ENCODE peak calls at places on chromosomes 5 and 9, in nine cellular contexts. A is right lobe of liver; I is colonic mucosa; Y is kidney; Q is bronchial epithelial cell; O is CD8-positive, alpha-beta T cell; J is right atrium auricular region; H is uterus; G is naive thymus-derived CD4-positive, alpha-beta T cell. S is an unnamed sample.

GRCh38 chr5:149940941-149941644 is 3.5 kb downstream of the PDE6A start:
- DNase-seq in A (no peak), I (no peak), Y (no peak), Q (no peak), O (no peak), J (no peak), H (no peak), G (no peak), S (no peak)

GRCh38 chr5:129591508-129592160 is 131.5 kb downstream of the ADAMTS19 start:
- DNase-seq in A (no peak), I (no peak), Y (no peak), Q (peak; percentile 61), O (no peak), J (no peak), H (no peak), G (no peak), S (no peak)

GRCh38 chr9:107190031-107190935 is 92.8 kb upstream of the RAD23B start:
- DNase-seq in A (no peak), I (no peak), Y (no peak), Q (peak; percentile 91), O (no peak), J (no peak), H (no peak), G (no peak), S (no peak)

GRCh38 chr5:147751156-147751830 is 31.2 kb downstream of the JAKMIP2 start:
- DNase-seq in A (no peak), I (no peak), Y (no peak), Q (no peak), O (no peak), J (no peak), H (no peak), G (no peak), S (no peak)

GRCh38 chr9:35115680-35116538 is at the start of gene ATOSB:
- DNase-seq in A (peak; percentile 99), I (peak; percentile 100), Y (peak; percentile 99), Q (peak; percentile 88), O (peak; percentile 93), J (peak; percentile 99), H (peak; percentile 98), G (peak; percentile 84), S (peak; percentile 98)

GRCh38 chr9:131393622-131394463 is at the start of gene PRRC2B:
- DNase-seq in A (peak; percentile 91), I (peak; percentile 85), Y (peak; percentile 96), Q (peak; percentile 38), O (peak; percentile 85), J (peak; percentile 69), H (peak; percentile 82), G (peak; percentile 86), S (peak; percentile 82)

GRCh38 chr5:76475358-76475757 is 72.3 kb downstream of the IQGAP2 start:
- DNase-seq in A (no peak), I (peak; percentile 20), Y (no peak), Q (no peak), O (no peak), J (no peak), H (no peak), G (no peak), S (no peak)

GRCh38 chr9:69637193-69637592 is 35.0 kb downstream of the APBA1 start:
- DNase-seq in A (no peak), I (no peak), Y (no peak), Q (peak; percentile 33), O (no peak), J (no peak), H (no peak), G (no peak), S (no peak)

GRCh38 chr9:125681657-125682056 is 25.4 kb downstream of the MAPKAP1 start:
- DNase-seq in A (no peak), I (no peak), Y (no peak), Q (no peak), O (no peak), J (no peak), H (no peak), G (no peak), S (no peak)

GRCh38 chr5:149730620-149731331 is 666 bp downstream of the PPARGC1B start:
- DNase-seq in A (peak; percentile 73), I (peak; percentile 70), Y (peak; percentile 88), Q (no peak), O (peak; percentile 53), J (no peak), H (peak; percentile 27), G (peak; percentile 50), S (peak; percentile 63)

GRCh38 chr5:147688965-147689364 is 93.6 kb downstream of the JAKMIP2 start:
- DNase-seq in A (no peak), I (no peak), Y (peak; percentile 71), Q (peak; percentile 6), O (no peak), J (no peak), H (peak; percentile 16), G (no peak), S (no peak)

GRCh38 chr9:132806306-132806705 is 71.8 kb downstream of the AK8 start:
- DNase-seq in A (no peak), I (no peak), Y (peak; percentile 24), Q (no peak), O (no peak), J (no peak), H (no peak), G (no peak), S (no peak)

GRCh38 chr9:650362-650761 is 191.1 kb upstream of the DMRT1 start:
- DNase-seq in A (no peak), I (no peak), Y (no peak), Q (peak; percentile 55), O (no peak), J (no peak), H (no peak), G (peak; percentile 7), S (no peak)

GRCh38 chr5:556909-557441 is 32.7 kb upstream of the SLC9A3 start:
- DNase-seq in A (no peak), I (peak; percentile 59), Y (peak; percentile 58), Q (no peak), O (no peak), J (no peak), H (no peak), G (no peak), S (no peak)

GRCh38 chr5:145130996-145131395 is 704.1 kb downstream of the PRELID2 start:
- DNase-seq in A (no peak), I (no peak), Y (no peak), Q (no peak), O (no peak), J (no peak), H (no peak), G (no peak), S (no peak)

GRCh38 chr5:34722183-34722582 is 66.1 kb downstream of the RAI14 start:
- DNase-seq in A (no peak), I (no peak), Y (no peak), Q (no peak), O (no peak), J (no peak), H (no peak), G (no peak), S (no peak)
- H3K36me3 ChIP-seq in A (no peaks in the 10 kb centered on the region), I (no peaks in the 10 kb centered on the region), Y (no peaks in the 10 kb centered on the region), Q (peaks cover 2% of the 10 kb centered on the region), O (no peaks in the 10 kb centered on the region), J (no peaks in the 10 kb centered on the region), H (no peaks in the 10 kb centered on the region), G (no peaks in the 10 kb centered on the region), S (no peaks in the 10 kb centered on the region)

GRCh38 chr5:135344351-135344750 is 54.7 kb downstream of the MACROH2A1 start:
- DNase-seq in A (no peak), I (no peak), Y (no peak), Q (no peak), O (no peak), J (no peak), H (no peak), G (no peak), S (no peak)

GRCh38 chr5:135341696-135342095 is 57.3 kb downstream of the MACROH2A1 start:
- DNase-seq in A (no peak), I (no peak), Y (no peak), Q (no peak), O (no peak), J (no peak), H (no peak), G (no peak), S (no peak)

GRCh38 chr5:135342227-135342859 is 56.7 kb downstream of the MACROH2A1 start:
- DNase-seq in A (no peak), I (no peak), Y (no peak), Q (no peak), O (no peak), J (no peak), H (no peak), G (no peak), S (no peak)

GRCh38 chr5:135341021-135341666 is 57.9 kb downstream of the MACROH2A1 start:
- DNase-seq in A (no peak), I (peak; percentile 43), Y (no peak), Q (no peak), O (no peak), J (no peak), H (no peak), G (no peak), S (peak; percentile 97)

GRCh38 chr5:135343417-135343816 is 55.6 kb downstream of the MACROH2A1 start:
- DNase-seq in A (no peak), I (no peak), Y (no peak), Q (peak; percentile 27), O (no peak), J (no peak), H (no peak), G (no peak), S (peak; percentile 62)
- H3K36me3 ChIP-seq in A (peaks cover 19% of the 10 kb centered on the region), I (peaks cover 9% of the 10 kb centered on the region), Y (peaks cover 48% of the 10 kb centered on the region), Q (peaks cover 40% of the 10 kb centered on the region), O (peaks cover 60% of the 10 kb centered on the region), J (peaks cover 81% of the 10 kb centered on the region), H (no peaks in the 10 kb centered on the region), G (peaks cover 12% of the 10 kb centered on the region), S (peaks cover 15% of the 10 kb centered on the region)

GRCh38 chr9:32413424-32413823 is 29.0 kb downstream of the ACO1 start:
- DNase-seq in A (no peak), I (no peak), Y (no peak), Q (no peak), O (no peak), J (no peak), H (no peak), G (no peak), S (no peak)
- H3K36me3 ChIP-seq in A (peaks cover 2% of the 10 kb centered on the region), I (no peaks in the 10 kb centered on the region), Y (peaks cover 21% of the 10 kb centered on the region), Q (peaks cover 5% of the 10 kb centered on the region), O (no peaks in the 10 kb centered on the region), J (peaks cover 48% of the 10 kb centered on the region), H (no peaks in the 10 kb centered on the region), G (peaks cover 1% of the 10 kb centered on the region), S (peaks cover 10% of the 10 kb centered on the region)

GRCh38 chr5:159202151-159202550 is 7.2 kb downstream of the RNF145 start:
- DNase-seq in A (no peak), I (no peak), Y (no peak), Q (no peak), O (no peak), J (no peak), H (no peak), G (no peak), S (no peak)

GRCh38 chr5:159203351-159203750 is 6.0 kb downstream of the RNF145 start:
- DNase-seq in A (no peak), I (no peak), Y (no peak), Q (no peak), O (no peak), J (no peak), H (no peak), G (no peak), S (no peak)

GRCh38 chr5:159199225-159199624 is 10.1 kb downstream of the RNF145 start:
- DNase-seq in A (no peak), I (no peak), Y (no peak), Q (no peak), O (no peak), J (no peak), H (no peak), G (no peak), S (no peak)

GRCh38 chr5:159198063-159199036 is 11.0 kb downstream of the RNF145 start:
- DNase-seq in A (no peak), I (no peak), Y (no peak), Q (no peak), O (no peak), J (no peak), H (no peak), G (peak; percentile 31), S (peak; percentile 9)

GRCh38 chr5:159199780-159200179 is 9.6 kb downstream of the RNF145 start:
- DNase-seq in A (no peak), I (no peak), Y (no peak), Q (no peak), O (no peak), J (no peak), H (no peak), G (no peak), S (no peak)
- H3K36me3 ChIP-seq in A (no peaks in the 10 kb centered on the region), I (no peaks in the 10 kb centered on the region), Y (no peaks in the 10 kb centered on the region), Q (peaks cover 10% of the 10 kb centered on the region), O (no peaks in the 10 kb centered on the region), J (no peaks in the 10 kb centered on the region), H (no peaks in the 10 kb centered on the region), G (no peaks in the 10 kb centered on the region), S (no peaks in the 10 kb centered on the region)

S was measured in small intestine.